ENCODE peak calls at places on chromosomes 1 and 21, in six cellular contexts. L, G, T, C, K and X are unnamed samples.

GRCh38 chr1:160503087-160503486 is 20.0 kb downstream of the SLAMF6 start:
- DNase-seq in C (no peak), K (no peak), T (no peak), L (no peak), G (no peak), X (no peak)

GRCh38 chr21:44432841-44433790 is 22.2 kb upstream of the LRRC3 start:
- DNase-seq in L (no peak), K (no peak), G (no peak), C (no peak), T (peak; percentile 58), X (no peak)

GRCh38 chr21:27704567-27705166 is 737.8 kb upstream of the ADAMTS5 start:
- DNase-seq in L (no peak), T (no peak), K (no peak), G (no peak), C (no peak), X (no peak)

GRCh38 chr1:233386336-233386735 is 58.8 kb downstream of the MAP3K21 start:
- DNase-seq in T (no peak), K (no peak), G (no peak), C (no peak), L (no peak), X (no peak)

GRCh38 chr1:23369335-23370013 is at the start of gene ZNF436:
- DNase-seq in K (no peak), T (peak; percentile 70), G (peak; percentile 78), L (peak; percentile 97), C (no peak), X (peak; percentile 52)

GRCh38 chr1:88104234-88104633 is 579.8 kb upstream of the PKN2 start:
- DNase-seq in C (no peak), G (no peak), K (no peak), L (no peak), T (no peak), X (no peak)

GRCh38 chr1:54806931-54807611 is 5.9 kb upstream of the TTC22 start:
- DNase-seq in L (no peak), G (peak; percentile 64), C (no peak), T (no peak), K (no peak), X (no peak)

GRCh38 chr1:5660141-5660935 is 331.9 kb downstream of the NPHP4 start:
- DNase-seq in T (no peak), K (no peak), C (no peak), L (peak; percentile 33), G (no peak), X (no peak)

GRCh38 chr1:25650219-25650576 is 33.6 kb downstream of the MAN1C1 start:
- DNase-seq in L (no peak), T (no peak), C (no peak), K (no peak), G (no peak), X (no peak)

GRCh38 chr1:173433927-173434326 is 43.2 kb upstream of the PRDX6 start:
- DNase-seq in T (no peak), K (no peak), G (no peak), L (no peak), C (no peak), X (no peak)

GRCh38 chr1:164712131-164713031 is 153.4 kb downstream of the PBX1 start:
- DNase-seq in K (no peak), T (no peak), L (peak; percentile 40), C (no peak), G (peak; percentile 37), X (no peak)

GRCh38 chr1:117599286-117599685 is 6.6 kb upstream of the TENT5C start:
- DNase-seq in K (no peak), G (no peak), L (no peak), T (no peak), C (no peak), X (no peak)

GRCh38 chr1:215475719-215476525 is 91.2 kb upstream of the KCTD3 start:
- DNase-seq in L (no peak), T (no peak), K (peak; percentile 41), C (no peak), G (no peak), X (no peak)

GRCh38 chr1:9691108-9691445 is 39.5 kb downstream of the PIK3CD start:
- DNase-seq in K (no peak), L (no peak), T (no peak), C (no peak), G (no peak), X (no peak)

GRCh38 chr1:16083486-16083885 is 10.0 kb upstream of the FAM131C start:
- DNase-seq in K (no peak), C (no peak), L (no peak), G (peak; percentile 61), T (no peak), X (no peak)

GRCh38 chr1:94236630-94237290 is 624 bp downstream of the ARHGAP29 start:
- DNase-seq in G (peak; percentile 40), K (no peak), T (no peak), C (no peak), L (peak; percentile 38), X (no peak)

GRCh38 chr1:65063025-65063424 is 85.0 kb upstream of the AK4 start:
- DNase-seq in K (no peak), G (no peak), L (no peak), C (no peak), T (no peak), X (no peak)

GRCh38 chr21:27213328-27213727 is 246.4 kb upstream of the ADAMTS5 start:
- DNase-seq in T (no peak), K (no peak), G (no peak), C (no peak), L (no peak), X (no peak)

GRCh38 chr1:18344755-18345154 is 136.0 kb upstream of the KLHDC7A start:
- DNase-seq in G (no peak), K (no peak), T (peak; percentile 36), C (no peak), L (no peak), X (no peak)

GRCh38 chr1:101436100-101436511 is 199.3 kb downstream of the S1PR1 start:
- DNase-seq in G (no peak), T (no peak), L (no peak), K (no peak), C (peak; percentile 13), X (no peak)

GRCh38 chr21:44653656-44654575 is 543 bp downstream of the KRTAP12-4 start:
- DNase-seq in T (no peak), K (no peak), C (no peak), G (no peak), L (no peak), X (no peak)

GRCh38 chr1:51567653-51568052 is 48.6 kb upstream of the EPS15 start:
- DNase-seq in L (no peak), C (no peak), K (peak; percentile 93), T (no peak), G (no peak), X (no peak)

GRCh38 chr1:171740987-171741871 is 636 bp downstream of the VAMP4 start:
- DNase-seq in C (peak; percentile 30), G (peak; percentile 47), L (peak; percentile 41), T (no peak), K (no peak), X (peak; percentile 68)
- TF ChIP-seq CTCF in C (no peak), G (no peak), L (peak; percentile 29), T (peak; percentile 23), K (peak; percentile 18), X (no peak)

GRCh38 chr1:67241200-67241746 is 66.4 kb upstream of the IL12RB2 start:
- DNase-seq in T (no peak), G (no peak), C (no peak), K (no peak), L (no peak), X (no peak)

GRCh38 chr1:67242016-67242415 is 65.7 kb upstream of the IL12RB2 start:
- DNase-seq in L (no peak), K (no peak), T (no peak), C (no peak), G (no peak), X (no peak)

GRCh38 chr1:67236277-67236676 is 70.0 kb downstream of the IL23R start:
- DNase-seq in K (no peak), C (no peak), L (no peak), G (no peak), T (no peak), X (no peak)

GRCh38 chr1:67239738-67240137 is 67.9 kb upstream of the IL12RB2 start:
- DNase-seq in K (no peak), C (no peak), T (no peak), L (no peak), G (no peak), X (no peak)
- TF ChIP-seq CTCF in K (no peak), C (no peak), T (no peak), L (no peak), G (no peak), X (no peak)

DNA sequence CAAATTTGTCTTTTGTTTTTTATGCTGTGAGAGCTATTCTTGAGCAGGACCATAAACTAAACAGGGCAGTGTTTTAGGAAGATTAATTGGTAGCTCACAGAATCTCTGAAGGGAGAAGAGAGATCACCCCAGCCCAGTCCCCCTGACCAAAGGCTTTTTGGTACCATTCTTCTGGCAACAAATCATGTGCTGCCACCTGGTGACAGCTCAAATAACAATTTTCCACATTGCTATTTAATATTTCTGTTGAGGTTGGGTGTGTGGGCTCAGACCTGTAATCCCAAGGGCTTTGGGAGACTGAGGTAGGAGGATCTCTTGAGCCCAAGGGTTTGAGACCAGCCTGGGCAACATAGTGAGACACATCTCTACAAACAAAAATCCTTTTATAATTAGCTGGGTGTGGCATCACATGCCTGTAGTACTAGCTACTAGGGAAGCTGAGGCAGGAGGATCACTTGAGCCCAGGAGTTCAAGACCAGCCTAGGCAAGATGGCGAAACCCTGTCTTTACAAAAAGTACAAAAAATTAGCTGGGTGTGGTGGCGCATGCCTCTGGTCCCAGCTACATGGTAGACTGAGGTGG is 2.2 kb upstream of the TESK2 start:
- DNase-seq in T (no peak), K (no peak), C (peak; percentile 62), G (peak; percentile 53), L (peak; percentile 43), X (peak; percentile 61)
- TF ChIP-seq CTCF in T (peak; percentile 59), K (peak; percentile 55), C (peak; percentile 83), G (peak; percentile 56), L (peak; percentile 60), X (peak; percentile 34)

DNA sequence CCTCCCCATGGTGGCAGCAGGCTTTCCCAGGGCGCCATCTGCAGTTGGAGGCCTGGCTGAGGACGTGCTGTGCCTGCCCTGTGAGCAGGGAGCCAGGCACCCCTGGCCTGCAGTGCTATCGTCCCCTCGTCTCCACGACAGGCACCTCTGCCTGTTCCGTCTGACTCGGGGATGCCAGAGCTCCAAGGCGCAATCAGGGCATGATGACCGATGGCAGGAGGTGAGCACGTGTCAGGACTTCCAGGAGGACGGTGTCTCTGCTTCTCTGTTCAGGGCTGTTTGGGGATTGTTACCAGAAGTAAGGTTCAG is 125.2 kb downstream of the PCBP3 start:
- DNase-seq in C (no peak), K (no peak), T (no peak), G (no peak), L (no peak), X (peak; percentile 27)
- TF ChIP-seq CTCF in C (no peak), K (peak; percentile 8), T (no peak), G (no peak), L (no peak), X (no peak)

GRCh38 chr21:19340303-19340702 is 936.7 kb upstream of the TMPRSS15 start:
- DNase-seq in L (no peak), K (no peak), C (no peak), T (no peak), G (no peak), X (no peak)
- TF ChIP-seq CTCF in L (no peak), K (no peak), C (no peak), T (no peak), G (no peak), X (no peak)

DNA sequence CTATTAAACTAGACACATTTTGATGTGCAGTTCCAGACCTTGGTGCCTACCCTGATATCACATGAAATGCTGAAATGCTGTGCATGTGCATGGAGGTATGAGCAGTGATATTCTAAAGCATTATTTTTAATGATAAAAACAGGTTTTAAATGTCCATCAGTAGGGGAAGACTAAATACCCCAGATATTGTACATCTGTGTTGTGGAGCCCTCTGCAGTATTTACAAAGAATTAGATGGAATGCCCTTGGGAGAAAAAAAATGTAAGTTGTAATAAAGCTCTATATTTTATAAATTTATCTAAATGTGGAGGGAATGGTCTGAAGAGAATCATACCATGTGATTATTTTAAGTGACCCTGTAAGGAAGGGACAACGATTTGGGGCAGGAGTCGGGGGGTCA is 39.1 kb upstream of the IGSF5 start:
- DNase-seq in K (no peak), C (no peak), T (no peak), G (no peak), L (no peak), X (no peak)
- TF ChIP-seq CTCF in K (peak; percentile 21), C (no peak), T (no peak), G (peak; percentile 8), L (no peak), X (no peak)